ENCODE peak calls at places on chromosomes 1 and 21, in ten cellular contexts. D, M, R, W, P, I, U, V, Y and B are unnamed samples.

GRCh38 chr1:64942648-64943047 is 23.7 kb downstream of the JAK1 start:
- DNase-seq in R (no peak), V (no peak), D (no peak), M (no peak), W (no peak), Y (no peak), I (no peak), P (no peak), U (no peak), B (no peak)

GRCh38 chr1:66416295-66416694 is 117.7 kb upstream of the SGIP1 start:
- DNase-seq in V (no peak), R (no peak), M (no peak), I (no peak), D (no peak), P (no peak), W (no peak), U (no peak), Y (no peak), B (peak)

GRCh38 chr1:114453361-114453784 is 57.6 kb downstream of the TRIM33 start:
- DNase-seq in R (no peak), I (no peak), P (no peak), M (no peak), V (no peak), U (no peak), W (no peak), Y (no peak), D (no peak), B (no peak)

GRCh38 chr1:36913523-36914060 is 120.7 kb downstream of the GRIK3 start:
- DNase-seq in I (no peak), W (no peak), R (no peak), Y (no peak), V (no peak), M (peak), P (no peak), D (no peak), U (no peak), B (no peak)

GRCh38 chr21:36203603-36203889 is 46.9 kb downstream of the DOP1B start:
- DNase-seq in Y (peak), D (no peak), M (no peak), V (no peak), P (peak), W (peak), U (peak), I (peak), R (no peak), B (peak)

GRCh38 chr1:158324375-158324774 is 7.0 kb downstream of the CD1B start:
- DNase-seq in R (no peak), I (no peak), V (no peak), M (no peak), W (no peak), Y (no peak), P (no peak), D (no peak), U (no peak), B (no peak)

GRCh38 chr1:232628335-232629214 is 1.4 kb downstream of the SIPA1L2 start:
- DNase-seq in W (no peak), M (no peak), V (no peak), U (peak), Y (no peak), R (no peak), D (no peak), I (no peak), P (no peak), B (peak)

GRCh38 chr1:17184822-17185484 is 20.0 kb upstream of the PADI1 start:
- DNase-seq in D (no peak), I (no peak), R (no peak), U (no peak), V (no peak), W (no peak), Y (no peak), M (no peak), P (no peak), B (no peak)

GRCh38 chr1:1535298-1535988 is 5.0 kb downstream of the TMEM240 start:
- DNase-seq in Y (no peak), V (no peak), U (no peak), R (no peak), I (no peak), W (no peak), D (no peak), M (no peak), P (no peak), B (no peak)

GRCh38 chr1:246838118-246838456 is 93.7 kb downstream of the AHCTF1 start:
- DNase-seq in U (no peak), Y (no peak), W (no peak), D (no peak), P (no peak), V (no peak), M (no peak), I (no peak), R (no peak), B (no peak)

DNA sequence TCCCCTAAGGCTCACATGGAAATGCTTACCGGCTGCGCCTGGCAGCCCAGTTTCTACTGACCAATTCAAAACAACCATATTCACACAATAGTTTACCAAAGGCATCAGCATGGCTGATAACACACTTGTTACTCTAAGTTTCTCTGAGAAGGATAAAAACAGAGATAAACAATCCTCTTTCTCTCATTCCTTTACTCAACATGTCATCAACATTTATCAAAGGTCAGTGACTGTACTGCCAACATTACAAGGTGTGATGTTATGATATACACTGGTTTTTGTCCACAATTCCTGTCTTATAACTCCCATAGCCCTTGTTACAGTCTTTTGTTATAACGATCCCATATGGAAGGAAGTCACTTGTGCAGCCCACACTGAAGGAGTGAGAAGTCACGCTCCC is 33.6 kb downstream of the COA6 start:
- DNase-seq in U (no peak), I (no peak), M (no peak), V (no peak), R (no peak), Y (no peak), D (no peak), P (no peak), W (no peak), B (no peak)
- TF ChIP-seq CTCF in U (no peak), I (no peak), M (no peak), V (no peak), R (no peak), Y (no peak), D (no peak), P (no peak), W (no peak), B (no peak)

DNA sequence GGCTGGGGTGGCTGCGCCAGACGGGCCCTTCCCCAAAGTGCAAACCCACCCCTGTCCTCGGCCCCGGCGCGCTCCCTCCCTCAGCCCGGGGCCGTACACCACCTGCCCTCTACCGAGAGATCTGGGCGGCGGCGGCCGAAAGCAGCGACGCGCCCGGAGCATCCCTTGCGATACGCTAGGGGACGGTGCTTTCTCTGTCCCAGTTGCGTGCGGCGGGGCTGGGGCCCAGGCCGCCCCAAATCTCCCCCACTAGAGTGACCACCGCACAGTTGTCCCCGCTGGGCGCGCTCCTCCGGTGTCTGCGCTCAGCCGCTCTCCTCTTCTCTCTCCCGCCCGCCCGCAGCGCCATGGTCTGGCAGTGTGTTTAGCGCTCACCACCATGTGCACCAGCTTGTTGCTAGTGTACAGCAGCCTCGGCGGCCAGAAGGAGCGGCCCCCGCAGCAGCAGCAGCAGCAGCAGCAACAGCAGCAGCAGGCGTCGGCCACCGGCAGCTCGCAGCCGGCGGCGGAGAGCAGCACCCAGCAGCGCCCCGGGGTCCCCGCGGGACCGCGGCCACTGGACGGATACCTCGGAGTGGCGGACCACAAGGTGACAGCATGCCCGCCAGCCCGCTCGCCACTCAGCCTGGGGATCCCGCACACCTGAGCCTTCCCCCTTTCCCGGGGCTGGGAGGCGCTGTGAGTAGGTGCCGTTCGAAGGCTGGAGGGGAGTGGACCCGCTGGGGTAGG is 1.0 kb downstream of the ST6GALNAC5 start:
- DNase-seq in R (no peak), V (no peak), U (peak), P (no peak), M (no peak), I (peak), W (peak), D (no peak), Y (peak), B (peak)
- TF ChIP-seq CTCF in R (peak), V (no peak), U (peak), P (peak), M (peak), I (peak), W (peak), D (no peak), Y (no peak), B (peak)

DNA sequence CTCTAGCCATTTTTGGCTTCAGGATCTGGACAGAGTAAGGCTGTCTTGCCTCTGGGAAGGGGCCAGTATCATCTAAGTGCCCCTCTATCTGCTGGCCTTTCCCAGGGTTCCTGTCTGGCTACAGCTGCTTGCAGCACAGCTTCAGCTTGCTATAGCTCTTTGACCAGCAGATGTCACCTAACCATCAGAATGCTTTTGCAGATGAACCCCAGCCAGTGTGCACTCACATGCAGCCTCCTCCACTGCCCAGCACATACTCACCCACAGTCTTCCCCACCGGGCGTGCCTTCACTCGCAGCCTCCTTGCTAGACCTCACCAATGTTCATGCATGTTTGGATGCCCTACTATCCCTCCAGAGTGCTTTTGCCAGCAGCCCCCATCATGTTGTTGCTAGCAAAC is 769.0 kb downstream of the BRINP3 start:
- DNase-seq in P (no peak), Y (no peak), I (no peak), R (no peak), M (no peak), V (no peak), U (no peak), W (no peak), D (no peak), B (peak)
- TF ChIP-seq CTCF in P (no peak), Y (no peak), I (peak), R (no peak), M (peak), V (no peak), U (peak), W (peak), D (no peak), B (peak)

DNA sequence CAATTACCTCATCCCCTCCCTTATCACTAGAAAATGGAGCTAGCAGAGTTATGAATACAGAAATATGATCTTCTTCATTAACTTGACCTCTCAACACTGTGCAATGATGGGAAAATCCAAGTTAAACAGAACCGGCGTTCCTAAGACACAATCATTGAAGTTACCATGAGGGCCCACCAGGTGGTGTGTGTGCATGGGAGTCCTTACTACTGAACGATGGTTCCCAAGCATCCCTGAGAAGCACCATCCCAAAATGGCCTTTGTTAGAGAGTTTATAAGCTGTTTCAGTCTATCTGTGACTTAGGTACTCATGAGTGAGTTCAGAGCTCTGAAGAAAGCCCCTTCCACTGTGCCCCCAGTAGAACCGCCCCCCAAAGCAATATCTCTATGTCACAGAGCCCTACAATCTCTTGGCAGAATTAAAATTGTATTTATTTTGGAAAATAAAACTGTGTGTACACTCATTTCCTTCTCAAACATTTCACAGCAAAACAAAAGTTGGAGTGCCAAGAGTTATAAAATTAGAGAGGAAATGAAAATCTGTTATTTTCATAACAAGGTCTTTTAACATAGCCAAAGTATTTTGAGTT is 56.8 kb downstream of the PLD5 start:
- DNase-seq in I (peak), D (peak), U (peak), V (peak), R (no peak), W (peak), Y (peak), M (no peak), P (peak), B (peak)
- TF ChIP-seq CTCF in I (peak), D (peak), U (peak), V (peak), R (peak), W (peak), Y (peak), M (peak), P (peak), B (peak)

GRCh38 chr1:54275349-54275748 is 75.4 kb downstream of the MRPL37 start:
- DNase-seq in V (peak), W (no peak), P (no peak), U (peak), Y (peak), R (no peak), I (no peak), D (peak), M (no peak), B (no peak)
- TF ChIP-seq CTCF in V (peak), W (no peak), P (no peak), U (peak), Y (no peak), R (no peak), I (peak), D (peak), M (peak), B (peak)

DNA sequence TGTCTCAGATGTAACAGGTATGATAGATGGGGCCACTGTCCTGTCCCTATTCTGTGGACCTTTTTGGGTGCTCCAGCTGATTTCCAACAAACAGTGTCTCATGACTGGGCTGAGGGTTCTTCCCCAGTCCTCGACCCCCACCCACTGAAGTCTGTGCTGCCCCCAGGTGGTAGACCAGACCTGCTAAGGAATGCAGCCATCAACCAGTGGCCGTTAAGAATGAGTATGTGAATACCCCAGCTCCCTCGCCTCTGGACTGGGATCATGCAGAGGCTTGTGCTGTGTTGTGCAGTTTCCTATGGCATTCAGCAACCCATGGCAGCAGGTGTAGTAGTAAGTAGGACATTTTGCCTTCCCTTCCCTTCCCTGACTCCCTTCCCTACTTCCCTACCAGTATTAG is 183.1 kb upstream of the KAZN start:
- DNase-seq in V (no peak), Y (no peak), W (no peak), U (no peak), R (no peak), M (no peak), D (no peak), I (no peak), P (no peak), B (no peak)
- TF ChIP-seq CTCF in V (no peak), Y (no peak), W (no peak), U (peak), R (peak), M (no peak), D (no peak), I (no peak), P (peak), B (peak)

GRCh38 chr21:42929969-42930368 is 4.5 kb upstream of the ERVH48-1 start:
- DNase-seq in R (no peak), U (no peak), P (no peak), V (no peak), D (no peak), I (no peak), Y (no peak), M (no peak), W (no peak), B (no peak)
- TF ChIP-seq CTCF in R (no peak), U (no peak), P (no peak), V (no peak), D (no peak), I (no peak), Y (no peak), M (no peak), W (no peak), B (no peak)

DNA sequence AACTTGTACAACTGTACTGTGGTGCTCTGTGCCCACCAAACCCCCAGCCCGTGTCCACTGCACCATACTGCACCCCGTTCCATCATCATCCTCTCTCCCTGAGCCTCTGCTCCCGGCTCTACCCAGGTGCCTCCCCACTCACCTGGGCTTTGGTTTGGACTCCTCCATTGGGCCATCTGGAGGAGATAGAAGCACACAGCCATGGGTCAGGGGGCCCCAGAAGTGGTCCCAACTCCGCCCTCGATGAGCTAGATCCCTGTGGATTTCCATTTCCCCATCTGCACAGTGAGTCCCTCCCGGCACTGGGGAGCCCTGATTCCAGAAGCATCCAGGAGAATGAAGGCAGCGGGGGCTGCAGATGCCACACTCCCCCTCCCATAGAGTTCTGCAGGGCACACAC is 10.8 kb downstream of the TNNT2 start:
- DNase-seq in I (no peak), D (no peak), W (no peak), V (no peak), P (no peak), Y (no peak), R (no peak), M (no peak), U (no peak), B (no peak)
- TF ChIP-seq CTCF in I (no peak), D (no peak), W (no peak), V (no peak), P (no peak), Y (no peak), R (no peak), M (no peak), U (no peak), B (no peak)